ENCODE peak calls at places on chromosomes 16 and 17, in six cellular contexts. One of them, this sample, is unnamed.

GRCh38 chr17:82097919-82098168 is 192 bp downstream of the FASN start:
- DNase-seq in A549: no peak
- DNase-seq in H9: no peak
- DNase-seq in progenitor cell of endocrine pancreas: peak; percentile 42
- DNase-seq in heart right ventricle: no peak
- DNase-seq in fibroblast of villous mesenchyme: no peak
- DNase-seq in this sample: no peak

GRCh38 chr16:53142823-53143568 is 88.2 kb downstream of the CHD9 start:
- DNase-seq in A549: no peak
- DNase-seq in H9: no peak
- DNase-seq in progenitor cell of endocrine pancreas: no peak
- DNase-seq in heart right ventricle: no peak
- DNase-seq in fibroblast of villous mesenchyme: peak; percentile 74
- DNase-seq in this sample: no peak

GRCh38 chr16:1474047-1474446 is 781 bp downstream of the CLCN7 start:
- DNase-seq in A549: no peak
- DNase-seq in H9: no peak
- DNase-seq in progenitor cell of endocrine pancreas: no peak
- DNase-seq in heart right ventricle: no peak
- DNase-seq in fibroblast of villous mesenchyme: no peak
- DNase-seq in this sample: no peak

GRCh38 chr16:66918803-66919568 is at the start of gene CDH16:
- DNase-seq in A549: no peak
- DNase-seq in H9: no peak
- DNase-seq in progenitor cell of endocrine pancreas: no peak
- DNase-seq in heart right ventricle: no peak
- DNase-seq in fibroblast of villous mesenchyme: no peak
- DNase-seq in this sample: no peak

GRCh38 chr16:89845417-89845816 is 17.1 kb downstream of the SPIRE2 start:
- DNase-seq in A549: no peak
- DNase-seq in H9: no peak
- DNase-seq in progenitor cell of endocrine pancreas: no peak
- DNase-seq in heart right ventricle: no peak
- DNase-seq in fibroblast of villous mesenchyme: no peak
- DNase-seq in this sample: no peak

GRCh38 chr17:61556224-61557188 is 34.5 kb downstream of the NACA2 start:
- DNase-seq in A549: no peak
- DNase-seq in H9: no peak
- DNase-seq in progenitor cell of endocrine pancreas: no peak
- DNase-seq in heart right ventricle: no peak
- DNase-seq in fibroblast of villous mesenchyme: peak; percentile 19
- DNase-seq in this sample: no peak

GRCh38 chr16:70685938-70686375 is at the start of gene MTSS2:
- DNase-seq in A549: peak; percentile 72
- DNase-seq in H9: peak; percentile 79
- DNase-seq in progenitor cell of endocrine pancreas: peak; percentile 72
- DNase-seq in heart right ventricle: peak; percentile 89
- DNase-seq in fibroblast of villous mesenchyme: peak; percentile 93
- DNase-seq in this sample: peak; percentile 88

GRCh38 chr17:13204607-13205237 is 186.9 kb upstream of the ELAC2 start:
- DNase-seq in A549: no peak
- DNase-seq in H9: no peak
- DNase-seq in progenitor cell of endocrine pancreas: no peak
- DNase-seq in heart right ventricle: no peak
- DNase-seq in fibroblast of villous mesenchyme: no peak
- DNase-seq in this sample: no peak

GRCh38 chr16:69927056-69927757 is 23.9 kb upstream of the CLEC18A start:
- DNase-seq in A549: no peak
- DNase-seq in H9: no peak
- DNase-seq in progenitor cell of endocrine pancreas: no peak
- DNase-seq in heart right ventricle: peak; percentile 66
- DNase-seq in fibroblast of villous mesenchyme: peak; percentile 74
- DNase-seq in this sample: peak; percentile 70